ENCODE peak calls at places on chromosomes 12 and 14, in seven cellular contexts. V is SK-N-SH, O is HCT116, Z is endothelial cell of umbilical vein, Y is spleen, C is sigmoid colon, G is Panc1. Q is an unnamed sample.

GRCh38 chr14:103527408-103528157 is 1.4 kb upstream of the TRMT61A start:
- DNase-seq in V (no peak), O (no peak), Z (no peak), G (no peak), C (no peak), Y (no peak), Q (no peak)

GRCh38 chr12:118119449-118119879 is 15.7 kb upstream of the VSIG10 start:
- DNase-seq in O (no peak), V (no peak), Z (no peak), C (no peak), Y (no peak), G (no peak), Q (no peak)

GRCh38 chr12:3419538-3419937 is 71.5 kb upstream of the PRMT8 start:
- DNase-seq in C (no peak), Y (no peak), Z (no peak), V (no peak), G (no peak), O (no peak), Q (no peak)

GRCh38 chr14:102080183-102081080 is 6.4 kb downstream of the HSP90AA1 start:
- DNase-seq in Y (peak; percentile 24), G (no peak), Z (no peak), C (no peak), V (no peak), O (no peak), Q (no peak)

GRCh38 chr12:107486140-107486892 is 199.3 kb upstream of the PWP1 start:
- DNase-seq in O (no peak), Y (no peak), C (no peak), V (no peak), G (no peak), Z (no peak), Q (no peak)

GRCh38 chr12:1935700-1936378 is 17.4 kb upstream of the CACNA2D4 start:
- DNase-seq in O (no peak), Z (no peak), G (no peak), V (peak; percentile 30), C (peak; percentile 57), Y (no peak), Q (peak; percentile 67)

GRCh38 chr12:1660304-1661187 is 30.3 kb upstream of the ADIPOR2 start:
- DNase-seq in O (no peak), C (peak; percentile 89), G (no peak), Y (no peak), V (no peak), Z (peak; percentile 33), Q (peak; percentile 94)

GRCh38 chr12:22733756-22734155 is 108.8 kb downstream of the ETNK1 start:
- DNase-seq in O (no peak), Y (no peak), G (no peak), V (no peak), C (no peak), Z (no peak), Q (no peak)

GRCh38 chr14:93081875-93082570 is 33.7 kb downstream of the ITPK1 start:
- DNase-seq in O (no peak), V (no peak), G (no peak), Z (no peak), Y (no peak), C (no peak), Q (no peak)

GRCh38 chr14:99930420-99931274 is 134.6 kb upstream of the EVL start:
- DNase-seq in V (peak; percentile 55), Y (no peak), G (no peak), Z (no peak), C (no peak), O (no peak), Q (no peak)

GRCh38 chr14:97866664-97867063 is 1069.5 kb downstream of the VRK1 start:
- DNase-seq in Y (no peak), Z (no peak), O (no peak), G (no peak), C (no peak), V (no peak), Q (no peak)

GRCh38 chr12:92973614-92974013 is 44.5 kb upstream of the EEA1 start:
- DNase-seq in V (no peak), C (no peak), G (no peak), Y (no peak), O (no peak), Z (no peak), Q (no peak)

GRCh38 chr12:110581951-110582285 is 1.2 kb downstream of the PPTC7 start:
- DNase-seq in G (no peak), Z (no peak), V (peak; percentile 25), O (no peak), Y (no peak), C (no peak), Q (no peak)

GRCh38 chr12:108299980-108300696 is 39.0 kb downstream of the CMKLR1 start:
- DNase-seq in G (no peak), Z (no peak), V (no peak), Y (peak; percentile 38), C (peak; percentile 42), O (no peak), Q (no peak)

GRCh38 chr14:24734917-24735500 is 101.0 kb upstream of the GZMB start:
- DNase-seq in V (peak; percentile 14), Y (no peak), G (no peak), Z (peak; percentile 54), O (peak; percentile 39), C (no peak), Q (no peak)

GRCh38 chr12:120006248-120006975 is 17.4 kb downstream of the BICDL1 start:
- DNase-seq in Y (no peak), V (no peak), C (no peak), Z (no peak), O (no peak), G (no peak), Q (no peak)

GRCh38 chr12:19129486-19130223 is at the start of gene PLEKHA5:
- DNase-seq in O (peak; percentile 23), Z (peak; percentile 31), Y (peak; percentile 83), G (no peak), C (peak; percentile 81), V (peak; percentile 94), Q (no peak)

GRCh38 chr14:73644531-73645247 is at the start of gene DNAL1:
- DNase-seq in O (peak; percentile 71), G (peak; percentile 59), Z (peak; percentile 93), C (peak; percentile 96), V (peak; percentile 95), Y (peak; percentile 98), Q (no peak)
- TF ChIP-seq POLR2AphosphoS5 in O (peak; percentile 89), G (peak; percentile 87), Z (peak; percentile 97), C (peak; percentile 85), V (peak; percentile 94), Y (peak; percentile 92), Q (peak; percentile 92)

GRCh38 chr12:90407841-90408240 is 547.1 kb downstream of the CCER1 start:
- DNase-seq in C (no peak), Y (no peak), O (peak; percentile 1), G (no peak), V (no peak), Z (peak; percentile 6), Q (no peak)

DNA sequence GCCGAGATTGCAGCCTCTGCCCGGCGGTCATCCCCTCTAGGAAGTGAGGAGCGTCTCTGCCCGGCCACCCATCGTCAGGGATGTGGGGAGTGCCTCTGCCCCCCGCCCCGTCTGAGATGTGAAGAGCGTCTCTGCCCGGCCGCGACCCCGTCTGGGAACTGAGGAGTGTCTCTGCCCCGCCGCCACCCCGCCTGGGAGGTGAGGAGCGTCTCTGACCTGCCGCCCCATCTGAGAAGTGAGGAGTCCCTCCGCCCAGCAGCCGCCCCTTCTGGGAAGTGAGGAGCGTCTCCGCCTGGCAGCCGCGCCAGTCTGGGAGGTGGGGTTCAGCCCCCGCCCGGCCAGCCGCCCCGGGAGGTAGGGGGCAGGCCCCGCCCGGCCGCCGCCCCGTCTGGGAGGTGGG is 544.0 kb downstream of the CCER1 start:
- DNase-seq in G (no peak), O (no peak), Y (peak; percentile 64), V (no peak), C (no peak), Z (no peak), Q (no peak)
- H3K9me3 ChIP-seq in G (no peaks in the 10 kb centered on the region), O (no peaks in the 10 kb centered on the region), Y (peaks cover under 1% of the 10 kb centered on the region), V (no peaks in the 10 kb centered on the region), C (no peaks in the 10 kb centered on the region), Z (no peaks in the 10 kb centered on the region), Q (no peaks in the 10 kb centered on the region)

GRCh38 chr12:49189731-49190314 is 943 bp upstream of the TUBA1A start:
- DNase-seq in C (no peak), Z (peak; percentile 55), G (no peak), V (no peak), O (no peak), Y (no peak), Q (no peak)

GRCh38 chr12:49188205-49188915 is 520 bp downstream of the TUBA1A start:
- DNase-seq in Z (peak; percentile 65), C (peak; percentile 92), Y (peak; percentile 95), G (peak; percentile 54), V (peak; percentile 58), O (peak; percentile 56), Q (no peak)

GRCh38 chr12:49190317-49190716 is 1.4 kb upstream of the TUBA1A start:
- DNase-seq in Z (no peak), Y (no peak), G (no peak), C (no peak), O (no peak), V (peak; percentile 42), Q (no peak)

GRCh38 chr12:49188916-49189367 is at the start of gene TUBA1A:
- DNase-seq in G (peak; percentile 95), V (peak; percentile 93), C (peak; percentile 99), Z (peak; percentile 99), O (peak; percentile 92), Y (peak; percentile 98), Q (peak; percentile 99)

DNA sequence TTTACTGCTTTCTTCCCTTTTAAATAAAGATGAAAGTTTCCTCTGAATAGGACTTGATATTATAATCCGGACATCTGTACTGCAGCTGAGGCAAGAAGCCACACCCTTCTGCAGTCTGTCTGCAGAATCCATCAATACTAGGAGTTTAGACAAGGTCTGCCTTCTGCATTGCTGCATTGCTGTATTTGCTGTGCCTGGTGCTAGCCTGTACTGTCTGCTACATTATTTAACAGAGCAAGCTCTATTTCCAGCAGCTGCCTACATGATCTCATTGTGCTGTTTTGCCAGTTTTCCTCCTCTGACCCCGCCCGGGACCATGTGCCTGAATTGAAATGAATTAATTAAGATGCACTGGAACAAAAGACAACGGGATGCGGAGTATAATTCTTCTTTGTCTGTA is 1.7 kb downstream of the TUBA1A start:
- DNase-seq in C (peak; percentile 81), Y (no peak), V (peak; percentile 47), O (no peak), Z (peak; percentile 50), G (no peak), Q (no peak)
- H3K27ac ChIP-seq in C (peak overlapping the region; percentile 95), Y (peak overlapping the region; percentile 100), V (peak overlapping the region; percentile 98), O (no peak overlapping the region), Z (peak overlapping the region; percentile 24), G (no peak overlapping the region), Q (peak overlapping the region; percentile 99)

GRCh38 chr12:26891704-26892103 is 46.1 kb downstream of the INTS13 start:
- DNase-seq in V (no peak), Y (no peak), Z (no peak), G (no peak), C (no peak), O (no peak), Q (no peak)
- TF ChIP-seq POLR2AphosphoS5 in V (no peak), Y (no peak), Z (no peak), G (no peak), C (no peak), O (no peak), Q (no peak)

GRCh38 chr14:79627058-79627457 is 584.2 kb downstream of the DIO2 start:
- DNase-seq in V (no peak), C (no peak), O (no peak), G (no peak), Z (no peak), Y (no peak), Q (no peak)
- H3K9me3 ChIP-seq in V (no peaks in the 10 kb centered on the region), C (no peaks in the 10 kb centered on the region), O (peaks cover 4% of the 10 kb centered on the region), G (no peaks in the 10 kb centered on the region), Z (peaks cover 2% of the 10 kb centered on the region), Y (peaks cover 8% of the 10 kb centered on the region), Q (no peaks in the 10 kb centered on the region)